ENCODE peak calls at places on chromosomes 7 and 10, in five cellular contexts. F is non-pigmented ciliary epithelial cell, W is NCI-H446 treated with DMSO at 0.1 percent for 48 hours, X is T-cell, K is GM13976. G is an unnamed sample.

GRCh38 chr7:28808786-28809533 is 149.2 kb downstream of the TRIL start:
- DNase-seq in X (no peak), F (no peak), K (no peak), W (no peak), G (no peak)

GRCh38 chr7:153193144-153193595 is 433.6 kb downstream of the ACTR3B start:
- DNase-seq in F (no peak), W (no peak), K (peak; percentile 54), X (no peak), G (no peak)

GRCh38 chr7:8700076-8700624 is 266.7 kb downstream of the NXPH1 start:
- DNase-seq in K (no peak), F (no peak), X (no peak), W (no peak), G (no peak)

GRCh38 chr10:66466622-66467021 is 459.2 kb upstream of the LRRTM3 start:
- DNase-seq in W (no peak), F (no peak), K (no peak), X (no peak), G (no peak)

GRCh38 chr7:101701153-101701794 is 72.2 kb upstream of the MYL10 start:
- DNase-seq in K (no peak), X (no peak), F (no peak), W (no peak), G (no peak)

GRCh38 chr10:48944171-48944570 is 4.5 kb upstream of the LRRC18 start:
- DNase-seq in K (no peak), F (no peak), X (no peak), W (no peak), G (no peak)

GRCh38 chr10:29392376-29393021 is 103.6 kb downstream of the LYZL1 start:
- DNase-seq in X (peak; percentile 21), W (no peak), F (no peak), K (peak; percentile 55), G (no peak)

GRCh38 chr10:69974551-69975155 is 78.0 kb upstream of the MACROH2A2 start:
- DNase-seq in X (no peak), K (no peak), W (no peak), F (peak; percentile 67), G (no peak)

GRCh38 chr10:122142652-122143237 is 128.4 kb upstream of the BTBD16 start:
- DNase-seq in K (peak; percentile 77), W (no peak), X (peak; percentile 15), F (no peak), G (no peak)

GRCh38 chr10:79382491-79382941 is 35.2 kb downstream of the PPIF start:
- DNase-seq in X (no peak), K (no peak), F (no peak), W (no peak), G (no peak)

GRCh38 chr10:86763404-86763803 is 7.0 kb downstream of the BMPR1A start:
- DNase-seq in W (no peak), F (no peak), X (no peak), K (no peak), G (no peak)

GRCh38 chr10:114623661-114624294 is 34.3 kb downstream of the ABLIM1 start:
- DNase-seq in W (peak; percentile 37), F (no peak), X (no peak), K (no peak), G (no peak)

GRCh38 chr10:131677671-131678070 is 223.1 kb upstream of the PPP2R2D start:
- DNase-seq in X (no peak), F (no peak), K (no peak), W (no peak), G (no peak)

G was measured in central memory CD8-positive, alpha-beta T cell.